ENCODE peak calls at places on chromosomes 7 and 10, in seven cellular contexts. L, I, O, B, P, V and J are unnamed samples.

GRCh38 chr7:100034871-100035510 is 14.6 kb upstream of the ZSCAN21 start:
- DNase-seq in L (no peak), I (no peak), O (no peak), B (no peak), P (peak; percentile 92), V (no peak), J (no peak)

GRCh38 chr7:93693796-93694195 is 119.3 kb upstream of the CALCR start:
- DNase-seq in L (no peak), I (no peak), O (no peak), B (no peak), P (no peak), V (no peak), J (no peak)

GRCh38 chr7:19369806-19370205 is 224.6 kb upstream of the FERD3L start:
- DNase-seq in L (no peak), I (no peak), O (no peak), B (no peak), P (no peak), V (no peak), J (no peak)

GRCh38 chr7:66662646-66663264 is 34.1 kb downstream of the KCTD7 start:
- DNase-seq in L (no peak), I (no peak), O (no peak), B (no peak), P (no peak), V (no peak), J (no peak)

GRCh38 chr10:44982114-44982460 is 3.5 kb upstream of the DEPP1 start:
- DNase-seq in L (no peak), I (peak; percentile 32), O (no peak), B (no peak), P (peak; percentile 69), V (no peak), J (no peak)

GRCh38 chr7:94045566-94045965 is 41.4 kb upstream of the BET1 start:
- DNase-seq in L (no peak), I (no peak), O (no peak), B (peak; percentile 87), P (no peak), V (no peak), J (no peak)

GRCh38 chr7:151178236-151178635 is 8.8 kb downstream of the ASB10 start:
- DNase-seq in L (no peak), I (no peak), O (no peak), B (no peak), P (no peak), V (no peak), J (no peak)

GRCh38 chr7:107660381-107661080 is at the start of gene SLC26A4:
- DNase-seq in L (no peak), I (peak; percentile 9), O (no peak), B (peak; percentile 35), P (no peak), V (no peak), J (peak; percentile 65)

GRCh38 chr10:70672165-70672992 is at the start of gene ADAMTS14:
- DNase-seq in L (peak; percentile 43), I (no peak), O (no peak), B (peak; percentile 44), P (peak; percentile 60), V (no peak), J (peak; percentile 79)

GRCh38 chr7:42677751-42678231 is 234.1 kb downstream of the C7orf25 start:
- DNase-seq in L (peak; percentile 20), I (no peak), O (no peak), B (no peak), P (peak; percentile 100), V (no peak), J (no peak)

GRCh38 chr7:30348083-30348560 is 63.7 kb downstream of the ZNRF2 start:
- DNase-seq in L (peak; percentile 93), I (no peak), O (no peak), B (peak; percentile 91), P (peak; percentile 90), V (peak; percentile 46), J (peak; percentile 65)

GRCh38 chr7:47285860-47286491 is 295.9 kb downstream of the TNS3 start:
- DNase-seq in L (no peak), I (no peak), O (no peak), B (no peak), P (no peak), V (no peak), J (no peak)

GRCh38 chr10:50623299-50624153 is at the start of gene SGMS1:
- DNase-seq in L (peak; percentile 78), I (peak; percentile 86), O (peak; percentile 61), B (peak; percentile 44), P (peak; percentile 39), V (peak; percentile 83), J (peak; percentile 82)

GRCh38 chr7:43790834-43791233 is 32.4 kb downstream of the BLVRA start:
- DNase-seq in L (no peak), I (no peak), O (no peak), B (no peak), P (no peak), V (no peak), J (no peak)

GRCh38 chr7:157150825-157151412 is 12.2 kb downstream of the UBE3C start:
- DNase-seq in L (no peak), I (peak; percentile 53), O (no peak), B (peak; percentile 18), P (no peak), V (no peak), J (no peak)

GRCh38 chr10:99709480-99710229 is 22.3 kb downstream of the COX15 start:
- DNase-seq in L (peak; percentile 24), I (no peak), O (no peak), B (peak; percentile 21), P (peak; percentile 55), V (no peak), J (no peak)

GRCh38 chr7:67588631-67589030 is 592.0 kb downstream of the TYW1 start:
- DNase-seq in L (no peak), I (no peak), O (no peak), B (no peak), P (no peak), V (no peak), J (no peak)

GRCh38 chr7:30812676-30813075 is 41.5 kb downstream of the MINDY4 start:
- DNase-seq in L (no peak), I (no peak), O (no peak), B (no peak), P (no peak), V (no peak), J (no peak)

GRCh38 chr10:97575101-97575668 is 2.6 kb downstream of the ANKRD2 start:
- DNase-seq in L (no peak), I (no peak), O (no peak), B (no peak), P (no peak), V (no peak), J (no peak)

GRCh38 chr10:52216852-52217251 is 97.2 kb upstream of the DKK1 start:
- DNase-seq in L (peak; percentile 30), I (no peak), O (no peak), B (peak; percentile 94), P (peak; percentile 73), V (no peak), J (peak; percentile 62)

GRCh38 chr10:96577037-96577436 is 9.8 kb downstream of the TM9SF3 start:
- DNase-seq in L (no peak), I (no peak), O (no peak), B (no peak), P (no peak), V (no peak), J (no peak)

GRCh38 chr7:110863258-110863657 is 227.7 kb upstream of the LRRN3 start:
- DNase-seq in L (no peak), I (no peak), O (no peak), B (no peak), P (no peak), V (no peak), J (no peak)

GRCh38 chr10:3046941-3047621 is 20.3 kb upstream of the PFKP start:
- DNase-seq in L (peak; percentile 92), I (no peak), O (no peak), B (no peak), P (no peak), V (no peak), J (no peak)